ENCODE peak calls at places on chromosomes 6 and 20, in seven cellular contexts. D, V, T, C, R, I and S are unnamed samples.
A peak's percentile ranks its signal among the peaks of the same experiment; 100 is the strongest.

GRCh38 chr6:164207024-164207423 is 792.5 kb downstream of the QKI start:
- DNase-seq in I (no peak), R (no peak), V (no peak), D (no peak), C (no peak), T (no peak), S (no peak)

GRCh38 chr6:157644043-157644810 is 178.8 kb upstream of the SNX9 start:
- DNase-seq in R (peak; percentile 1), C (no peak), D (no peak), T (no peak), V (no peak), I (no peak), S (no peak)

GRCh38 chr6:84227044-84227433 is 404 bp downstream of the CEP162 start:
- DNase-seq in T (no peak), C (no peak), V (no peak), I (no peak), R (no peak), D (peak; percentile 59), S (no peak)

GRCh38 chr6:73803562-73804221 is 107.7 kb downstream of the CD109 start:
- DNase-seq in T (peak; percentile 97), V (no peak), C (peak; percentile 74), R (peak; percentile 97), I (peak; percentile 44), D (peak; percentile 81), S (peak; percentile 70)

GRCh38 chr6:110399219-110400071 is 15.9 kb downstream of the DDO start:
- DNase-seq in I (no peak), T (no peak), R (no peak), C (no peak), D (no peak), V (no peak), S (no peak)

GRCh38 chr6:168221000-168221399 is 98.6 kb downstream of the DACT2 start:
- DNase-seq in T (no peak), C (no peak), D (no peak), V (no peak), R (no peak), I (no peak), S (no peak)

GRCh38 chr20:62728781-62729300 is 20.2 kb downstream of the NTSR1 start:
- DNase-seq in C (no peak), V (no peak), R (no peak), D (no peak), I (no peak), T (no peak), S (no peak)

GRCh38 chr6:27321370-27321769 is 9.3 kb upstream of the POM121L2 start:
- DNase-seq in T (no peak), C (no peak), V (no peak), D (no peak), I (no peak), R (no peak), S (no peak)

GRCh38 chr6:11712760-11713159 is 65.8 kb downstream of the ADTRP start:
- DNase-seq in D (no peak), R (peak; percentile 55), V (no peak), T (peak; percentile 46), I (no peak), C (no peak), S (no peak)

GRCh38 chr20:2210646-2211556 is 84.9 kb upstream of the TGM3 start:
- DNase-seq in C (peak; percentile 16), V (no peak), D (peak; percentile 76), R (peak; percentile 30), I (no peak), T (peak; percentile 75), S (no peak)

DNA sequence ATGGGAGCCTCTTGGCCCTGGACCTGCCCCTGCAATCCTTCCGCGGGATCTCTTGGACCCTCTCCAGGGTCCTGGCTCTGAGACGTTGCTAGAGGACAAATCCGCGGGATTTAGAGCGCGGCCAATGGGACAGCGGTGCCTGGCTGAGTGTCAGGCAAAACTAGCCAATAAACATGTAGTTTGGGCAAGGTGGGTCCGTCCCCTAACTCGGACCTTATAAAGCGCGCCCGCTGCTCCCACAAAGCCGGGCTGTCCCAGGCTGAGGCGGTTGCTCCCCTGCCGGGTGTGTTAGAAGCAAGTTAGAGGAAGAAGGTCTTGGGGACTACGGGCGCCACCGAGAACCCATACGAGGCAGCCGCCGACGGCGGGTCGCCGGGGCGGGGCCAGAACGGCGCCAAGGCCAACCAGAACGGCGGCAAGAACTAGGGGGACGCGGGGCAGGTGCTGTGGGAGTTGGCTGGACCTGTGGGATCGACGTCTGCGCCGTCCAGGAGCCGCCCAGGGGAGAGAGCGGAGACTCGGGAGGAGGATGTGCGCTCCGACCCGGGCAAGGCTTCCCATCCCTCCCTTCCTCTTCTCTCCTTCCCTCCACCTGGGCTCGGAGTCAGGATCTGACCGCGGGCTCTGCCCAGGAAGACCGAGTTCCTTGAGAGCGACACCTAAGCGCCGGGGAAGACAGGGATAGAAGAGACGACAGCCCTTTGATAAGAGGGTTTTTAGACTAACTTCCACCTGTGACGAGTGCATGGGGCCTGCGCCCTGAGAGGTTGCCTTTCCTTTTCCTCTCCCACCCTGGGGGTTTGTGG is 6.5 kb upstream of the TMEM14A start:
- DNase-seq in R (peak; percentile 97), D (peak; percentile 99), T (peak; percentile 96), V (peak; percentile 93), I (peak; percentile 90), C (peak; percentile 85), S (peak; percentile 98)
- H3K4me2 ChIP-seq in R (peak overlapping the region; percentile 100), D (peak overlapping the region; percentile 75), T (peak overlapping the region; percentile 87), V (peak overlapping the region; percentile 86), I (peak overlapping the region; percentile 77), C (peak overlapping the region; percentile 94), S (peak overlapping the region; percentile 68)

DNA sequence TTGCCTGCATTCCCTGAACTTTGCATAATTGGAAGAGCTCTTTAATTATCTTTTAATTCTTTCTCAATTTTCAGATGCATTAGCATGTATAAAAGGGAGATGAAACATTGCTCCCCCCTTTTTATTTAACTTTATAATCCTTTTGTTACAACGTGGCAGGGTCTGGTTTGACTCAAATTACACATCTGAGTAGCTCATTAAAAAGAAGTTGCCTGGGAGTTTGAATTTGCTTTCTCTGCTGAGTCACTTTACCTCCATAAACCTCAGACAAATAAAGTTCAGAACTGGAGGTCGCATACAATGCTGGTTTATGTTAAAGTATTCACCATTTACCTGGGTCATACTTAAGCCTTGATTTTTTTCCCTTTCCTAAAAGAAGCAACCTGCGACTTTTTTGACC is 495.2 kb downstream of the PREX1 start:
- DNase-seq in T (peak; percentile 18), I (no peak), R (no peak), C (no peak), V (no peak), D (no peak), S (no peak)
- H2AK5ac ChIP-seq in T (no peak overlapping the region), I (no peak overlapping the region), R (no peak overlapping the region), C (no peak overlapping the region), V (no peak overlapping the region), D (no peak overlapping the region), S (no peak overlapping the region)

GRCh38 chr6:100462396-100462795 is 2.3 kb downstream of the SIM1 start:
- DNase-seq in R (no peak), T (no peak), I (no peak), V (no peak), D (no peak), C (no peak), S (no peak)

GRCh38 chr6:100462990-100463684 is 1.6 kb downstream of the SIM1 start:
- DNase-seq in R (no peak), D (no peak), T (no peak), V (no peak), C (no peak), I (no peak), S (peak; percentile 31)

GRCh38 chr6:100461273-100461919 is 3.3 kb downstream of the SIM1 start:
- DNase-seq in D (peak; percentile 60), C (no peak), R (peak; percentile 41), I (peak; percentile 59), T (no peak), V (no peak), S (peak; percentile 69)

GRCh38 chr6:100460650-100461204 is 4.0 kb downstream of the SIM1 start:
- DNase-seq in T (no peak), I (peak; percentile 60), R (no peak), V (no peak), D (peak; percentile 69), C (no peak), S (peak; percentile 44)

GRCh38 chr6:100461920-100462295 is 2.8 kb downstream of the SIM1 start:
- DNase-seq in C (no peak), T (no peak), D (no peak), R (peak; percentile 28), I (no peak), V (no peak), S (no peak)
- H3K4me2 ChIP-seq in C (no peak overlapping the region), T (no peak overlapping the region), D (no peak overlapping the region), R (no peak overlapping the region), I (no peak overlapping the region), V (peak overlapping the region; percentile 69), S (no peak overlapping the region)

DNA sequence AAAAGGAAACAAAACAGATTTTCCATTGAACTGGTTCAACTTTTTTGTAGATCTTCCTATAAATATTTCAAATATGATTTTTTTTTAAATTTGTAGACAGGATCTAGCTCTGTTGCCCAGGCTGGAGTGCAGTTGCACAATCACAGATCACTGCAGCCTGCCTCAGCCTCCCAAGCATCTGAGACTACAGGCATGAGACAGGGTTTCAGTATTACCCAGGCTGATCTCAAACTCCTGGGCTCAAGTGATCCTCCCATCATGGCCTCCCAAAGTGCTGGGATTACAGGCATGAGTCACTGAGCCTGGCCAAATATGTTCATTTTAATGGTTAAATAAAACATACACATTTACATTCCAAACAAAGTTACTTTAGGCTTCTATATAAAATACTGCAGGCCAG is 33.6 kb downstream of the SAMHD1 start:
- DNase-seq in I (no peak), D (no peak), V (no peak), T (peak; percentile 49), C (no peak), R (no peak), S (no peak)
- H2AK5ac ChIP-seq in I (no peak overlapping the region), D (no peak overlapping the region), V (no peak overlapping the region), T (no peak overlapping the region), C (no peak overlapping the region), R (no peak overlapping the region), S (no peak overlapping the region)